ENCODE peak calls at places on chromosomes 5 and 9, in nine cellular contexts. I is NCI-H1092 treated with DMSO at 0.1 percent for 48 hours; O is progenitor cell of endocrine pancreas; C is dermis blood vessel endothelial cell; K is stimulated activated CD4-positive, alpha-beta T cell treated with anti-CD3 and anti-CD28 coated beads, Interleukin-15, amount 100 ng/mL, for 1 hour; S is substantia nigra; G is RWPE1; Z is lung microvascular endothelial cell; W is activated T-helper 1 cell treated with anti-CD3 and anti-CD28 coated beads, Interleukin-12 subunit alpha, Interleukin-12 subunit beta, Interleukin-2, Interleukin-4 antibody, amounts not matched to agents 30 ng/mL and 10 ng/mL and 1 ng/mL, durations not matched to agents 14 hours and 24 hours and 36 hours. J is an unnamed sample.

GRCh38 chr5:74394543-74394923 is 246.0 kb downstream of the ENC1 start:
- DNase-seq in C (peak), I (no peak), O (no peak), S (no peak), K (no peak), G (no peak), Z (peak), W (no peak), J (no peak)

GRCh38 chr9:79667716-79668458 is 96.1 kb downstream of the TLE4 start:
- DNase-seq in Z (no peak), G (no peak), I (peak), O (no peak), C (no peak), S (no peak), W (no peak), K (no peak), J (no peak)

GRCh38 chr9:114228034-114228808 is 72.9 kb downstream of the COL27A1 start:
- DNase-seq in S (no peak), G (no peak), Z (no peak), K (no peak), W (no peak), O (no peak), I (no peak), C (no peak), J (no peak)

GRCh38 chr9:134855900-134856377 is 24.7 kb upstream of the FCN2 start:
- DNase-seq in W (no peak), C (no peak), O (no peak), Z (no peak), K (no peak), I (no peak), G (no peak), S (no peak), J (no peak)

GRCh38 chr5:176621661-176622079 is 8.7 kb downstream of the SNCB start:
- DNase-seq in K (no peak), O (no peak), Z (no peak), W (no peak), I (no peak), S (no peak), G (no peak), C (no peak), J (no peak)

GRCh38 chr9:108565651-108566378 is 290.0 kb downstream of the ACTL7B start:
- DNase-seq in G (peak), O (peak), I (peak), K (no peak), Z (peak), S (peak), W (no peak), C (peak), J (peak)

GRCh38 chr9:19102181-19102630 is 498 bp downstream of the HAUS6 start:
- DNase-seq in S (peak), I (peak), G (peak), K (no peak), O (no peak), C (peak), W (peak), Z (peak), J (no peak)

GRCh38 chr5:140250386-140250785 is 52.5 kb downstream of the PFDN1 start:
- DNase-seq in W (no peak), C (peak), K (no peak), S (no peak), O (no peak), G (no peak), Z (no peak), I (no peak), J (no peak)

GRCh38 chr5:38535281-38535750 is 21.1 kb downstream of the LIFR start:
- DNase-seq in C (no peak), Z (no peak), W (no peak), K (no peak), S (no peak), I (peak), O (no peak), G (no peak), J (no peak)

GRCh38 chr5:31186672-31187267 is 6.7 kb upstream of the CDH6 start:
- DNase-seq in W (no peak), C (peak), I (peak), Z (peak), G (peak), O (no peak), K (no peak), S (no peak), J (peak)

GRCh38 chr5:178232124-178232919 is at the start of gene PHYKPL:
- DNase-seq in C (peak), G (peak), O (peak), Z (peak), W (peak), I (peak), K (peak), S (peak), J (peak)

GRCh38 chr9:14221558-14221957 is 92.4 kb downstream of the NFIB start:
- DNase-seq in C (peak), G (peak), I (no peak), K (no peak), W (no peak), O (no peak), Z (peak), S (no peak), J (peak)